ENCODE peak calls at places on chromosomes 5 and 9, in ten cellular contexts. U is WERI-Rb-1; Z is tibial artery; G is HS-27A; W is tibial nerve; M is neuronal stem cell; H is activated naive CD4-positive, alpha-beta T cell; R is RCC 7860; B is activated T-helper 1 cell treated with Interleukin-2 at 50 U/mL for 16 hours; J is Right ventricle myocardium superior. D is an unnamed sample.
A peak's percentile ranks its signal among the peaks of the same experiment; 100 is the strongest.

GRCh38 chr5:162289489-162289888 is 221.9 kb downstream of the GABRG2 start:
- DNase-seq in W (no peak), R (no peak), M (no peak), Z (no peak), G (no peak), H (no peak), B (no peak), J (no peak), U (no peak), D (no peak)

GRCh38 chr9:122402403-122403268 is 31.8 kb downstream of the PTGS1 start:
- DNase-seq in M (no peak), U (no peak), W (no peak), Z (no peak), J (no peak), G (peak; percentile 72), R (peak; percentile 96), H (no peak), B (no peak), D (peak; percentile 89)

GRCh38 chr5:141211-141610 is 49.2 kb downstream of the PLEKHG4B start:
- DNase-seq in Z (no peak), B (no peak), U (no peak), W (no peak), J (no peak), H (no peak), G (no peak), M (no peak), R (no peak), D (no peak)

GRCh38 chr5:120306331-120306730 is 157.8 kb upstream of the PRR16 start:
- DNase-seq in W (no peak), J (no peak), H (no peak), R (no peak), B (no peak), Z (no peak), G (no peak), U (no peak), M (no peak), D (no peak)

GRCh38 chr5:17267099-17267498 is 49.7 kb downstream of the BASP1 start:
- DNase-seq in U (no peak), H (no peak), Z (no peak), B (no peak), M (no peak), R (peak; percentile 41), W (no peak), J (no peak), G (no peak), D (no peak)

GRCh38 chr9:31119882-31120481 is 1264.5 kb upstream of the ACO1 start:
- DNase-seq in R (peak; percentile 9), U (peak; percentile 19), J (no peak), Z (no peak), W (no peak), M (no peak), H (peak; percentile 3), B (no peak), G (no peak), D (peak; percentile 21)

GRCh38 chr5:149278811-149279210 is 7.2 kb downstream of the AFAP1L1 start:
- DNase-seq in M (no peak), R (no peak), G (no peak), J (no peak), B (no peak), U (no peak), Z (no peak), H (no peak), W (no peak), D (no peak)

GRCh38 chr5:146805099-146805498 is 73.5 kb downstream of the PPP2R2B start:
- DNase-seq in H (no peak), J (no peak), Z (no peak), U (peak; percentile 35), M (no peak), B (no peak), G (no peak), W (no peak), R (peak; percentile 65), D (no peak)

GRCh38 chr9:134205636-134206316 is 41.4 kb upstream of the RNU6ATAC start:
- DNase-seq in M (no peak), G (no peak), W (peak; percentile 69), J (peak; percentile 86), U (no peak), B (no peak), H (no peak), R (peak; percentile 22), Z (peak; percentile 65), D (no peak)

GRCh38 chr9:70514273-70514672 is 99.8 kb upstream of the KLF9 start:
- DNase-seq in B (no peak), H (no peak), G (no peak), J (no peak), Z (no peak), R (no peak), M (no peak), U (no peak), W (no peak), D (no peak)

GRCh38 chr5:74517700-74518099 is 122.8 kb downstream of the ENC1 start:
- DNase-seq in W (no peak), M (no peak), R (peak; percentile 51), G (peak; percentile 35), J (no peak), B (no peak), U (no peak), H (no peak), Z (no peak), D (peak; percentile 38)

GRCh38 chr9:106708147-106708838 is 154.7 kb upstream of the ZNF462 start:
- DNase-seq in R (no peak), H (no peak), B (no peak), U (no peak), Z (no peak), G (no peak), W (no peak), M (no peak), J (no peak), D (no peak)

GRCh38 chr5:178068293-178068692 is 45.0 kb upstream of the N4BP3 start:
- DNase-seq in G (no peak), H (no peak), Z (no peak), B (no peak), M (no peak), R (no peak), W (no peak), J (no peak), U (no peak), D (no peak)

GRCh38 chr9:14314929-14315753 is 1.2 kb upstream of the NFIB start:
- DNase-seq in H (no peak), Z (peak; percentile 93), M (peak; percentile 32), G (no peak), B (no peak), R (peak; percentile 28), W (peak; percentile 87), U (peak; percentile 75), J (peak; percentile 97), D (peak; percentile 91)

GRCh38 chr5:167284491-167284890 is 1007.0 kb upstream of the WWC1 start:
- DNase-seq in U (no peak), G (no peak), B (no peak), W (no peak), M (no peak), J (no peak), Z (no peak), R (no peak), H (no peak), D (peak; percentile 38)

GRCh38 chr9:90896231-90896630 is 94.6 kb downstream of the SYK start:
- DNase-seq in G (no peak), R (no peak), U (no peak), H (no peak), Z (no peak), M (no peak), B (no peak), J (no peak), W (no peak), D (no peak)

D was measured in Caki2.